ENCODE peak calls at places on chromosomes 6 and 20, in ten cellular contexts. O is HFF-Myc; V is WTC11; J is NCI-H1092; Y is stimulated activated CD4-positive, alpha-beta T cell treated with anti-CD3 and anti-CD28 coated beads, Interleukin-1b, Interleukin-23, amount 100 ng/mL, for 1 hour; N is EL; Q is GM04504; D is cardiac fibroblast; P is myocyte; G is NCI-H460. R is an unnamed sample.

GRCh38 chr6:118856301-118856700 is 37.7 kb upstream of the ASF1A start:
- DNase-seq in Q (no peak), J (no peak), O (no peak), Y (no peak), G (no peak), N (peak; percentile 5), P (no peak), D (no peak), V (no peak), R (no peak)

GRCh38 chr6:169905041-169905807 is 153.8 kb downstream of the ERMARD start:
- DNase-seq in Q (no peak), Y (no peak), O (peak; percentile 24), J (peak; percentile 35), G (no peak), D (peak; percentile 56), N (peak; percentile 36), P (peak; percentile 13), V (no peak), R (no peak)

GRCh38 chr6:52516943-52517342 is 59.9 kb downstream of the TRAM2 start:
- DNase-seq in O (no peak), D (no peak), J (no peak), P (no peak), Q (no peak), Y (no peak), N (no peak), G (no peak), V (no peak), R (no peak)

GRCh38 chr6:83578057-83578456 is 65.7 kb downstream of the PRSS35 start:
- DNase-seq in J (no peak), Q (no peak), P (no peak), Y (no peak), O (no peak), N (no peak), V (no peak), D (no peak), G (no peak), R (no peak)

GRCh38 chr20:5078399-5078958 is 41.3 kb downstream of the PCNA start:
- DNase-seq in G (peak; percentile 54), O (no peak), J (no peak), N (peak; percentile 12), P (no peak), D (peak; percentile 40), V (no peak), Y (peak; percentile 28), Q (no peak), R (no peak)

GRCh38 chr6:89145461-89145961 is 344 bp upstream of the PM20D2 start:
- DNase-seq in J (no peak), N (peak; percentile 59), Q (no peak), G (no peak), D (peak; percentile 29), O (peak; percentile 19), Y (no peak), V (no peak), P (peak; percentile 16), R (no peak)

GRCh38 chr6:161374971-161375873 is 101.4 kb upstream of the AGPAT4 start:
- DNase-seq in J (peak; percentile 68), N (no peak), G (no peak), Y (no peak), P (no peak), V (peak; percentile 57), Q (no peak), O (no peak), D (peak; percentile 24), R (no peak)

GRCh38 chr6:9851541-9852380 is 563.1 kb downstream of the TFAP2A start:
- DNase-seq in Q (no peak), O (peak; percentile 4), N (peak; percentile 52), Y (no peak), D (peak; percentile 1), J (no peak), P (no peak), V (peak; percentile 44), G (no peak), R (no peak)

GRCh38 chr20:35297153-35297552 is 4.9 kb upstream of the FAM83C start:
- DNase-seq in D (no peak), Q (no peak), G (no peak), N (peak; percentile 35), O (no peak), J (no peak), V (no peak), P (no peak), Y (no peak), R (no peak)

GRCh38 chr6:24359640-24360454 is 2.0 kb upstream of the DCDC2 start:
- DNase-seq in N (peak; percentile 80), Q (peak; percentile 32), V (peak; percentile 96), G (peak; percentile 59), Y (peak; percentile 63), O (peak; percentile 31), D (peak; percentile 76), J (peak; percentile 87), P (peak; percentile 82), R (no peak)

GRCh38 chr6:150391890-150392289 is 23.1 kb downstream of the IYD start:
- DNase-seq in D (peak; percentile 32), G (no peak), N (no peak), O (no peak), P (no peak), V (no peak), Y (no peak), Q (no peak), J (no peak), R (no peak)

GRCh38 chr6:85460951-85461805 is 11.3 kb downstream of the NT5E start:
- DNase-seq in Y (no peak), P (peak; percentile 77), J (no peak), D (peak; percentile 80), G (no peak), N (peak; percentile 65), Q (no peak), V (no peak), O (no peak), R (no peak)

GRCh38 chr6:30889921-30890645 is 5.8 kb downstream of the DDR1 start:
- DNase-seq in D (no peak), N (no peak), O (no peak), Y (no peak), V (peak; percentile 1), P (peak; percentile 87), J (no peak), Q (no peak), G (no peak), R (no peak)

GRCh38 chr6:90238663-90239542 is 57.7 kb downstream of the BACH2 start:
- DNase-seq in G (no peak), O (no peak), V (no peak), J (no peak), Y (no peak), D (no peak), P (no peak), N (no peak), Q (no peak), R (no peak)

GRCh38 chr6:110551088-110551487 is 74.7 kb upstream of the SLC22A16 start:
- DNase-seq in V (no peak), J (no peak), N (no peak), P (no peak), G (no peak), O (no peak), Q (no peak), Y (no peak), D (no peak), R (no peak)

GRCh38 chr20:47929368-47930115 is 144.3 kb upstream of the SULF2 start:
- DNase-seq in G (no peak), V (no peak), Q (peak; percentile 60), Y (no peak), D (peak; percentile 34), J (no peak), O (peak; percentile 52), P (peak; percentile 51), N (peak; percentile 61), R (no peak)

GRCh38 chr6:86619428-86619827 is 317.9 kb upstream of the HTR1E start:
- DNase-seq in D (no peak), Q (no peak), J (no peak), V (no peak), Y (no peak), G (no peak), P (no peak), N (no peak), O (no peak), R (no peak)

GRCh38 chr6:95686858-95687257 is 109.5 kb downstream of the MANEA start:
- DNase-seq in V (no peak), G (no peak), P (no peak), Y (no peak), O (no peak), D (no peak), Q (no peak), N (no peak), J (no peak), R (no peak)

GRCh38 chr20:38395165-38395564 is 40.0 kb downstream of the SNHG17 start:
- DNase-seq in G (no peak), J (no peak), V (no peak), Y (no peak), P (peak; percentile 26), Q (no peak), O (no peak), D (peak; percentile 51), N (peak; percentile 30), R (no peak)

GRCh38 chr20:37345339-37346231 is at the start of gene SRC:
- DNase-seq in Y (no peak), P (peak; percentile 53), V (peak; percentile 79), Q (peak; percentile 44), J (peak; percentile 19), D (peak; percentile 65), O (no peak), G (peak; percentile 54), N (peak; percentile 85), R (no peak)

GRCh38 chr20:33647603-33648395 is 14.3 kb upstream of the C20orf144 start:
- DNase-seq in P (peak; percentile 75), Q (no peak), V (no peak), J (no peak), O (no peak), Y (no peak), D (peak; percentile 85), N (peak; percentile 63), G (no peak), R (no peak)

GRCh38 chr6:109473120-109473519 is 9.9 kb downstream of the ZBTB24 start:
- DNase-seq in Y (no peak), G (no peak), V (no peak), O (no peak), Q (no peak), P (no peak), D (no peak), J (no peak), N (no peak), R (no peak)

GRCh38 chr6:7642784-7643183 is 52.8 kb downstream of the SNRNP48 start:
- DNase-seq in G (no peak), V (no peak), N (no peak), Y (no peak), Q (no peak), O (no peak), P (no peak), D (no peak), J (no peak), R (no peak)

GRCh38 chr20:51700809-51701285 is 67.3 kb downstream of the ATP9A start:
- DNase-seq in G (peak; percentile 55), V (peak; percentile 35), O (no peak), P (peak; percentile 28), Y (no peak), Q (no peak), D (peak; percentile 69), J (no peak), N (peak; percentile 47), R (no peak)

GRCh38 chr20:58984691-58985090 is 3.6 kb downstream of the NELFCD start:
- DNase-seq in Q (no peak), N (no peak), P (no peak), Y (no peak), J (no peak), G (no peak), V (no peak), O (no peak), D (no peak), R (no peak)

GRCh38 chr20:63087236-63087871 is 80.6 kb upstream of the BHLHE23 start:
- DNase-seq in Y (no peak), P (no peak), G (no peak), N (no peak), O (no peak), Q (no peak), J (no peak), V (peak; percentile 8), D (no peak), R (no peak)

GRCh38 chr20:61535536-61535935 is 283.5 kb downstream of the CDH4 start:
- DNase-seq in N (no peak), D (no peak), V (no peak), J (no peak), O (no peak), P (no peak), Y (no peak), Q (no peak), G (no peak), R (no peak)

GRCh38 chr6:79713701-79714322 is 82.7 kb downstream of the SH3BGRL2 start:
- DNase-seq in G (peak; percentile 34), Y (peak; percentile 17), Q (peak; percentile 3), N (peak; percentile 40), P (peak; percentile 51), D (peak; percentile 66), V (peak; percentile 54), O (peak; percentile 6), J (no peak), R (peak; percentile 26)

R was measured in omental fat pad.